ENCODE peak calls at places on chromosome 19, in four cellular contexts. One of them, this sample, is unnamed.

GRCh38 chr19:55210120-55210493 is 806 bp upstream of the PTPRH start:
- DNase-seq in T-helper 1 cell: no peak
- DNase-seq in substantia nigra: no peak
- DNase-seq in activated CD8-positive, alpha-beta memory T cell treated with anti-CD3 and anti-CD28 coated beads for 1 hour: no peak
- DNase-seq in this sample: peak

GRCh38 chr19:43664008-43664407 is 6.0 kb downstream of the PLAUR start:
- DNase-seq in activated CD8-positive, alpha-beta memory T cell treated with anti-CD3 and anti-CD28 coated beads for 1 hour: no peak
- DNase-seq in substantia nigra: no peak
- DNase-seq in T-helper 1 cell: peak
- DNase-seq in this sample: no peak

GRCh38 chr19:53849237-53849676 is 18.4 kb upstream of the MYADM start:
- DNase-seq in activated CD8-positive, alpha-beta memory T cell treated with anti-CD3 and anti-CD28 coated beads for 1 hour: no peak
- DNase-seq in T-helper 1 cell: no peak
- DNase-seq in substantia nigra: no peak
- DNase-seq in this sample: no peak

GRCh38 chr19:2300533-2300932 is 7.4 kb downstream of the LINGO3 start:
- DNase-seq in T-helper 1 cell: no peak
- DNase-seq in activated CD8-positive, alpha-beta memory T cell treated with anti-CD3 and anti-CD28 coated beads for 1 hour: no peak
- DNase-seq in substantia nigra: no peak
- DNase-seq in this sample: no peak

GRCh38 chr19:49347835-49348234 is 12.6 kb downstream of the CD37 start:
- DNase-seq in T-helper 1 cell: no peak
- DNase-seq in substantia nigra: no peak
- DNase-seq in activated CD8-positive, alpha-beta memory T cell treated with anti-CD3 and anti-CD28 coated beads for 1 hour: no peak
- DNase-seq in this sample: peak

GRCh38 chr19:40241809-40242384 is 15.4 kb upstream of the CCNP start:
- DNase-seq in activated CD8-positive, alpha-beta memory T cell treated with anti-CD3 and anti-CD28 coated beads for 1 hour: no peak
- DNase-seq in T-helper 1 cell: no peak
- DNase-seq in substantia nigra: peak
- DNase-seq in this sample: no peak

GRCh38 chr19:15508035-15508710 is at the start of gene CYP4F22:
- DNase-seq in activated CD8-positive, alpha-beta memory T cell treated with anti-CD3 and anti-CD28 coated beads for 1 hour: no peak
- DNase-seq in T-helper 1 cell: no peak
- DNase-seq in substantia nigra: no peak
- DNase-seq in this sample: no peak

GRCh38 chr19:49767380-49767779 is 579 bp downstream of the AP2A1 start:
- DNase-seq in T-helper 1 cell: no peak
- DNase-seq in substantia nigra: no peak
- DNase-seq in activated CD8-positive, alpha-beta memory T cell treated with anti-CD3 and anti-CD28 coated beads for 1 hour: no peak
- DNase-seq in this sample: no peak

GRCh38 chr19:15935167-15935702 is 906 bp upstream of the CYP4F11 start:
- DNase-seq in activated CD8-positive, alpha-beta memory T cell treated with anti-CD3 and anti-CD28 coated beads for 1 hour: no peak
- DNase-seq in T-helper 1 cell: no peak
- DNase-seq in substantia nigra: no peak
- DNase-seq in this sample: no peak

GRCh38 chr19:54137913-54138776 is 583 bp downstream of the CNOT3 start:
- DNase-seq in T-helper 1 cell: peak
- DNase-seq in activated CD8-positive, alpha-beta memory T cell treated with anti-CD3 and anti-CD28 coated beads for 1 hour: no peak
- DNase-seq in substantia nigra: peak
- DNase-seq in this sample: no peak

GRCh38 chr19:50434525-50434924 is 1.8 kb downstream of the MYBPC2 start:
- DNase-seq in substantia nigra: no peak
- DNase-seq in activated CD8-positive, alpha-beta memory T cell treated with anti-CD3 and anti-CD28 coated beads for 1 hour: no peak
- DNase-seq in T-helper 1 cell: no peak
- DNase-seq in this sample: peak

GRCh38 chr19:15452111-15453047 is 2.6 kb upstream of the WIZ start:
- DNase-seq in activated CD8-positive, alpha-beta memory T cell treated with anti-CD3 and anti-CD28 coated beads for 1 hour: no peak
- DNase-seq in substantia nigra: peak
- DNase-seq in T-helper 1 cell: no peak
- DNase-seq in this sample: peak

GRCh38 chr19:49132974-49133609 is 13.7 kb downstream of the PPFIA3 start:
- DNase-seq in substantia nigra: no peak
- DNase-seq in activated CD8-positive, alpha-beta memory T cell treated with anti-CD3 and anti-CD28 coated beads for 1 hour: no peak
- DNase-seq in T-helper 1 cell: peak
- DNase-seq in this sample: no peak

GRCh38 chr19:55702131-55702627 is 27.2 kb downstream of the EPN1 start:
- DNase-seq in activated CD8-positive, alpha-beta memory T cell treated with anti-CD3 and anti-CD28 coated beads for 1 hour: no peak
- DNase-seq in T-helper 1 cell: no peak
- DNase-seq in substantia nigra: no peak
- DNase-seq in this sample: no peak

GRCh38 chr19:50501186-50501567 is 9.8 kb downstream of the JOSD2 start:
- DNase-seq in T-helper 1 cell: no peak
- DNase-seq in activated CD8-positive, alpha-beta memory T cell treated with anti-CD3 and anti-CD28 coated beads for 1 hour: no peak
- DNase-seq in substantia nigra: no peak
- DNase-seq in this sample: peak

GRCh38 chr19:4415352-4415751 is 12.9 kb downstream of the CHAF1A start:
- DNase-seq in T-helper 1 cell: no peak
- DNase-seq in activated CD8-positive, alpha-beta memory T cell treated with anti-CD3 and anti-CD28 coated beads for 1 hour: no peak
- DNase-seq in substantia nigra: no peak
- DNase-seq in this sample: peak

GRCh38 chr19:18062043-18062442 is 24.7 kb downstream of the IL12RB1 start:
- DNase-seq in activated CD8-positive, alpha-beta memory T cell treated with anti-CD3 and anti-CD28 coated beads for 1 hour: no peak
- DNase-seq in T-helper 1 cell: no peak
- DNase-seq in substantia nigra: no peak
- DNase-seq in this sample: no peak

GRCh38 chr19:11377237-11377636 is 2.8 kb downstream of the SWSAP1 start:
- DNase-seq in activated CD8-positive, alpha-beta memory T cell treated with anti-CD3 and anti-CD28 coated beads for 1 hour: no peak
- DNase-seq in T-helper 1 cell: no peak
- DNase-seq in substantia nigra: peak
- DNase-seq in this sample: peak

GRCh38 chr19:39160523-39160861 is 34.9 kb downstream of the PAK4 start:
- DNase-seq in substantia nigra: no peak
- DNase-seq in activated CD8-positive, alpha-beta memory T cell treated with anti-CD3 and anti-CD28 coated beads for 1 hour: no peak
- DNase-seq in T-helper 1 cell: no peak
- DNase-seq in this sample: peak

This sample was measured in myocyte.